ENCODE peak calls at places on chromosomes 11 and 22, in nine cellular contexts. One of them, this sample, is unnamed.

GRCh38 chr11:111720801-111721494 is 45.2 kb downstream of the PPP2R1B start:
- DNase-seq in cardiac septum: no peak
- DNase-seq in NT2/D1: no peak
- DNase-seq in activated CD8-positive, alpha-beta memory T cell treated with anti-CD3 and anti-CD28 coated beads, Interleukin-2, amount 10 ng/mL, durations not matched to agents 7 days and 5 days: no peak
- DNase-seq in HL-60: no peak
- DNase-seq in HS-27A: no peak
- DNase-seq in endothelial cell: no peak
- DNase-seq in stimulated activated CD8-positive, alpha-beta memory T cell treated with anti-CD3 and anti-CD28 coated beads, Interleukin-4, amount 100 ng/mL, for 24 hours: no peak
- DNase-seq in AG09309: no peak
- DNase-seq in this sample: no peak

GRCh38 chr22:40620464-40621046 is 16.0 kb downstream of the MRTFA start:
- DNase-seq in cardiac septum: no peak
- DNase-seq in NT2/D1: no peak
- DNase-seq in activated CD8-positive, alpha-beta memory T cell treated with anti-CD3 and anti-CD28 coated beads, Interleukin-2, amount 10 ng/mL, durations not matched to agents 7 days and 5 days: no peak
- DNase-seq in HL-60: no peak
- DNase-seq in HS-27A: no peak
- DNase-seq in endothelial cell: no peak
- DNase-seq in stimulated activated CD8-positive, alpha-beta memory T cell treated with anti-CD3 and anti-CD28 coated beads, Interleukin-4, amount 100 ng/mL, for 24 hours: no peak
- DNase-seq in AG09309: no peak
- DNase-seq in this sample: no peak

GRCh38 chr22:42742940-42743339 is 22.3 kb upstream of the A4GALT start:
- DNase-seq in cardiac septum: no peak
- DNase-seq in NT2/D1: no peak
- DNase-seq in activated CD8-positive, alpha-beta memory T cell treated with anti-CD3 and anti-CD28 coated beads, Interleukin-2, amount 10 ng/mL, durations not matched to agents 7 days and 5 days: no peak
- DNase-seq in HL-60: no peak
- DNase-seq in HS-27A: no peak
- DNase-seq in endothelial cell: no peak
- DNase-seq in stimulated activated CD8-positive, alpha-beta memory T cell treated with anti-CD3 and anti-CD28 coated beads, Interleukin-4, amount 100 ng/mL, for 24 hours: no peak
- DNase-seq in AG09309: no peak
- DNase-seq in this sample: no peak

GRCh38 chr22:36360871-36361383 is 26.8 kb downstream of the MYH9 start:
- DNase-seq in cardiac septum: no peak
- DNase-seq in NT2/D1: no peak
- DNase-seq in activated CD8-positive, alpha-beta memory T cell treated with anti-CD3 and anti-CD28 coated beads, Interleukin-2, amount 10 ng/mL, durations not matched to agents 7 days and 5 days: no peak
- DNase-seq in HL-60: no peak
- DNase-seq in HS-27A: no peak
- DNase-seq in endothelial cell: no peak
- DNase-seq in stimulated activated CD8-positive, alpha-beta memory T cell treated with anti-CD3 and anti-CD28 coated beads, Interleukin-4, amount 100 ng/mL, for 24 hours: no peak
- DNase-seq in AG09309: no peak
- DNase-seq in this sample: no peak

GRCh38 chr11:44555031-44555800 is 10.2 kb upstream of the CD82 start:
- DNase-seq in cardiac septum: no peak
- DNase-seq in NT2/D1: no peak
- DNase-seq in activated CD8-positive, alpha-beta memory T cell treated with anti-CD3 and anti-CD28 coated beads, Interleukin-2, amount 10 ng/mL, durations not matched to agents 7 days and 5 days: no peak
- DNase-seq in HL-60: no peak
- DNase-seq in HS-27A: no peak
- DNase-seq in endothelial cell: no peak
- DNase-seq in stimulated activated CD8-positive, alpha-beta memory T cell treated with anti-CD3 and anti-CD28 coated beads, Interleukin-4, amount 100 ng/mL, for 24 hours: no peak
- DNase-seq in AG09309: no peak
- DNase-seq in this sample: peak

GRCh38 chr11:67389477-67389876 is 2.3 kb upstream of the RAD9A start:
- DNase-seq in cardiac septum: no peak
- DNase-seq in NT2/D1: peak
- DNase-seq in activated CD8-positive, alpha-beta memory T cell treated with anti-CD3 and anti-CD28 coated beads, Interleukin-2, amount 10 ng/mL, durations not matched to agents 7 days and 5 days: peak
- DNase-seq in HL-60: peak
- DNase-seq in HS-27A: no peak
- DNase-seq in endothelial cell: peak
- DNase-seq in stimulated activated CD8-positive, alpha-beta memory T cell treated with anti-CD3 and anti-CD28 coated beads, Interleukin-4, amount 100 ng/mL, for 24 hours: no peak
- DNase-seq in AG09309: no peak
- DNase-seq in this sample: peak

GRCh38 chr11:61958590-61958989 is 8.4 kb downstream of the BEST1 start:
- DNase-seq in cardiac septum: peak
- DNase-seq in NT2/D1: no peak
- DNase-seq in activated CD8-positive, alpha-beta memory T cell treated with anti-CD3 and anti-CD28 coated beads, Interleukin-2, amount 10 ng/mL, durations not matched to agents 7 days and 5 days: peak
- DNase-seq in HL-60: no peak
- DNase-seq in HS-27A: no peak
- DNase-seq in endothelial cell: no peak
- DNase-seq in stimulated activated CD8-positive, alpha-beta memory T cell treated with anti-CD3 and anti-CD28 coated beads, Interleukin-4, amount 100 ng/mL, for 24 hours: no peak
- DNase-seq in AG09309: no peak
- DNase-seq in this sample: no peak

GRCh38 chr11:114280696-114281095 is 15.5 kb upstream of the NNMT start:
- DNase-seq in cardiac septum: no peak
- DNase-seq in NT2/D1: peak
- DNase-seq in activated CD8-positive, alpha-beta memory T cell treated with anti-CD3 and anti-CD28 coated beads, Interleukin-2, amount 10 ng/mL, durations not matched to agents 7 days and 5 days: no peak
- DNase-seq in HL-60: peak
- DNase-seq in HS-27A: no peak
- DNase-seq in endothelial cell: peak
- DNase-seq in stimulated activated CD8-positive, alpha-beta memory T cell treated with anti-CD3 and anti-CD28 coated beads, Interleukin-4, amount 100 ng/mL, for 24 hours: no peak
- DNase-seq in AG09309: peak
- DNase-seq in this sample: peak

GRCh38 chr11:69635804-69636511 is 5.0 kb upstream of the CCND1 start:
- DNase-seq in cardiac septum: no peak
- DNase-seq in NT2/D1: no peak
- DNase-seq in activated CD8-positive, alpha-beta memory T cell treated with anti-CD3 and anti-CD28 coated beads, Interleukin-2, amount 10 ng/mL, durations not matched to agents 7 days and 5 days: no peak
- DNase-seq in HL-60: no peak
- DNase-seq in HS-27A: no peak
- DNase-seq in endothelial cell: no peak
- DNase-seq in stimulated activated CD8-positive, alpha-beta memory T cell treated with anti-CD3 and anti-CD28 coated beads, Interleukin-4, amount 100 ng/mL, for 24 hours: no peak
- DNase-seq in AG09309: no peak
- DNase-seq in this sample: no peak

GRCh38 chr22:31343235-31344191 is 2.6 kb downstream of the PATZ1 start:
- DNase-seq in cardiac septum: no peak
- DNase-seq in NT2/D1: no peak
- DNase-seq in activated CD8-positive, alpha-beta memory T cell treated with anti-CD3 and anti-CD28 coated beads, Interleukin-2, amount 10 ng/mL, durations not matched to agents 7 days and 5 days: no peak
- DNase-seq in HL-60: peak
- DNase-seq in HS-27A: no peak
- DNase-seq in endothelial cell: peak
- DNase-seq in stimulated activated CD8-positive, alpha-beta memory T cell treated with anti-CD3 and anti-CD28 coated beads, Interleukin-4, amount 100 ng/mL, for 24 hours: no peak
- DNase-seq in AG09309: no peak
- DNase-seq in this sample: peak

GRCh38 chr11:111046291-111046690 is 199.2 kb upstream of the POU2AF2 start:
- DNase-seq in cardiac septum: no peak
- DNase-seq in NT2/D1: no peak
- DNase-seq in activated CD8-positive, alpha-beta memory T cell treated with anti-CD3 and anti-CD28 coated beads, Interleukin-2, amount 10 ng/mL, durations not matched to agents 7 days and 5 days: no peak
- DNase-seq in HL-60: no peak
- DNase-seq in HS-27A: no peak
- DNase-seq in endothelial cell: no peak
- DNase-seq in stimulated activated CD8-positive, alpha-beta memory T cell treated with anti-CD3 and anti-CD28 coated beads, Interleukin-4, amount 100 ng/mL, for 24 hours: no peak
- DNase-seq in AG09309: peak
- DNase-seq in this sample: no peak

GRCh38 chr22:23282089-23282501 is 101.8 kb downstream of the BCR start:
- DNase-seq in cardiac septum: no peak
- DNase-seq in NT2/D1: no peak
- DNase-seq in activated CD8-positive, alpha-beta memory T cell treated with anti-CD3 and anti-CD28 coated beads, Interleukin-2, amount 10 ng/mL, durations not matched to agents 7 days and 5 days: no peak
- DNase-seq in HL-60: peak
- DNase-seq in HS-27A: peak
- DNase-seq in endothelial cell: no peak
- DNase-seq in stimulated activated CD8-positive, alpha-beta memory T cell treated with anti-CD3 and anti-CD28 coated beads, Interleukin-4, amount 100 ng/mL, for 24 hours: no peak
- DNase-seq in AG09309: peak
- DNase-seq in this sample: no peak

GRCh38 chr11:30585067-30585891 is 874 bp downstream of the MPPED2 start:
- DNase-seq in cardiac septum: peak
- DNase-seq in NT2/D1: peak
- DNase-seq in activated CD8-positive, alpha-beta memory T cell treated with anti-CD3 and anti-CD28 coated beads, Interleukin-2, amount 10 ng/mL, durations not matched to agents 7 days and 5 days: no peak
- DNase-seq in HL-60: no peak
- DNase-seq in HS-27A: no peak
- DNase-seq in endothelial cell: peak
- DNase-seq in stimulated activated CD8-positive, alpha-beta memory T cell treated with anti-CD3 and anti-CD28 coated beads, Interleukin-4, amount 100 ng/mL, for 24 hours: no peak
- DNase-seq in AG09309: no peak
- DNase-seq in this sample: peak

GRCh38 chr11:107102692-107103463 is 84.6 kb upstream of the GUCY1A2 start:
- DNase-seq in cardiac septum: no peak
- DNase-seq in NT2/D1: no peak
- DNase-seq in activated CD8-positive, alpha-beta memory T cell treated with anti-CD3 and anti-CD28 coated beads, Interleukin-2, amount 10 ng/mL, durations not matched to agents 7 days and 5 days: no peak
- DNase-seq in HL-60: no peak
- DNase-seq in HS-27A: no peak
- DNase-seq in endothelial cell: no peak
- DNase-seq in stimulated activated CD8-positive, alpha-beta memory T cell treated with anti-CD3 and anti-CD28 coated beads, Interleukin-4, amount 100 ng/mL, for 24 hours: no peak
- DNase-seq in AG09309: no peak
- DNase-seq in this sample: no peak

GRCh38 chr11:14973621-14974020 is 1.5 kb upstream of the CALCA start:
- DNase-seq in cardiac septum: no peak
- DNase-seq in NT2/D1: no peak
- DNase-seq in activated CD8-positive, alpha-beta memory T cell treated with anti-CD3 and anti-CD28 coated beads, Interleukin-2, amount 10 ng/mL, durations not matched to agents 7 days and 5 days: peak
- DNase-seq in HL-60: no peak
- DNase-seq in HS-27A: no peak
- DNase-seq in endothelial cell: peak
- DNase-seq in stimulated activated CD8-positive, alpha-beta memory T cell treated with anti-CD3 and anti-CD28 coated beads, Interleukin-4, amount 100 ng/mL, for 24 hours: peak
- DNase-seq in AG09309: no peak
- DNase-seq in this sample: peak

GRCh38 chr22:46770726-46771125 is 8.3 kb downstream of the TBC1D22A start:
- DNase-seq in cardiac septum: peak
- DNase-seq in NT2/D1: no peak
- DNase-seq in activated CD8-positive, alpha-beta memory T cell treated with anti-CD3 and anti-CD28 coated beads, Interleukin-2, amount 10 ng/mL, durations not matched to agents 7 days and 5 days: no peak
- DNase-seq in HL-60: no peak
- DNase-seq in HS-27A: no peak
- DNase-seq in endothelial cell: no peak
- DNase-seq in stimulated activated CD8-positive, alpha-beta memory T cell treated with anti-CD3 and anti-CD28 coated beads, Interleukin-4, amount 100 ng/mL, for 24 hours: no peak
- DNase-seq in AG09309: no peak
- DNase-seq in this sample: no peak

GRCh38 chr11:77723024-77723423 is 85.4 kb upstream of the CLNS1A start:
- DNase-seq in cardiac septum: no peak
- DNase-seq in NT2/D1: no peak
- DNase-seq in activated CD8-positive, alpha-beta memory T cell treated with anti-CD3 and anti-CD28 coated beads, Interleukin-2, amount 10 ng/mL, durations not matched to agents 7 days and 5 days: no peak
- DNase-seq in HL-60: no peak
- DNase-seq in HS-27A: no peak
- DNase-seq in endothelial cell: no peak
- DNase-seq in stimulated activated CD8-positive, alpha-beta memory T cell treated with anti-CD3 and anti-CD28 coated beads, Interleukin-4, amount 100 ng/mL, for 24 hours: no peak
- DNase-seq in AG09309: no peak
- DNase-seq in this sample: no peak

GRCh38 chr11:99066609-99067008 is 45.9 kb downstream of the CNTN5 start:
- DNase-seq in cardiac septum: no peak
- DNase-seq in NT2/D1: peak
- DNase-seq in activated CD8-positive, alpha-beta memory T cell treated with anti-CD3 and anti-CD28 coated beads, Interleukin-2, amount 10 ng/mL, durations not matched to agents 7 days and 5 days: no peak
- DNase-seq in HL-60: no peak
- DNase-seq in HS-27A: no peak
- DNase-seq in endothelial cell: no peak
- DNase-seq in stimulated activated CD8-positive, alpha-beta memory T cell treated with anti-CD3 and anti-CD28 coated beads, Interleukin-4, amount 100 ng/mL, for 24 hours: no peak
- DNase-seq in AG09309: no peak
- DNase-seq in this sample: no peak

GRCh38 chr11:70176940-70177689 is 26.0 kb upstream of the FADD start:
- DNase-seq in cardiac septum: no peak
- DNase-seq in NT2/D1: peak
- DNase-seq in activated CD8-positive, alpha-beta memory T cell treated with anti-CD3 and anti-CD28 coated beads, Interleukin-2, amount 10 ng/mL, durations not matched to agents 7 days and 5 days: peak
- DNase-seq in HL-60: peak
- DNase-seq in HS-27A: no peak
- DNase-seq in endothelial cell: peak
- DNase-seq in stimulated activated CD8-positive, alpha-beta memory T cell treated with anti-CD3 and anti-CD28 coated beads, Interleukin-4, amount 100 ng/mL, for 24 hours: peak
- DNase-seq in AG09309: no peak
- DNase-seq in this sample: peak

GRCh38 chr11:22031791-22032190 is 161.1 kb upstream of the ANO5 start:
- DNase-seq in cardiac septum: no peak
- DNase-seq in NT2/D1: no peak
- DNase-seq in activated CD8-positive, alpha-beta memory T cell treated with anti-CD3 and anti-CD28 coated beads, Interleukin-2, amount 10 ng/mL, durations not matched to agents 7 days and 5 days: no peak
- DNase-seq in HL-60: no peak
- DNase-seq in HS-27A: no peak
- DNase-seq in endothelial cell: no peak
- DNase-seq in stimulated activated CD8-positive, alpha-beta memory T cell treated with anti-CD3 and anti-CD28 coated beads, Interleukin-4, amount 100 ng/mL, for 24 hours: no peak
- DNase-seq in AG09309: no peak
- DNase-seq in this sample: no peak

GRCh38 chr11:94544832-94545640 is 1.3 kb downstream of the FUT4 start:
- DNase-seq in cardiac septum: peak
- DNase-seq in NT2/D1: no peak
- DNase-seq in activated CD8-positive, alpha-beta memory T cell treated with anti-CD3 and anti-CD28 coated beads, Interleukin-2, amount 10 ng/mL, durations not matched to agents 7 days and 5 days: no peak
- DNase-seq in HL-60: peak
- DNase-seq in HS-27A: no peak
- DNase-seq in endothelial cell: no peak
- DNase-seq in stimulated activated CD8-positive, alpha-beta memory T cell treated with anti-CD3 and anti-CD28 coated beads, Interleukin-4, amount 100 ng/mL, for 24 hours: no peak
- DNase-seq in AG09309: no peak
- DNase-seq in this sample: peak

GRCh38 chr11:12066799-12067508 is 43.4 kb upstream of the MICAL2 start:
- DNase-seq in cardiac septum: no peak
- DNase-seq in NT2/D1: no peak
- DNase-seq in activated CD8-positive, alpha-beta memory T cell treated with anti-CD3 and anti-CD28 coated beads, Interleukin-2, amount 10 ng/mL, durations not matched to agents 7 days and 5 days: no peak
- DNase-seq in HL-60: peak
- DNase-seq in HS-27A: no peak
- DNase-seq in endothelial cell: no peak
- DNase-seq in stimulated activated CD8-positive, alpha-beta memory T cell treated with anti-CD3 and anti-CD28 coated beads, Interleukin-4, amount 100 ng/mL, for 24 hours: no peak
- DNase-seq in AG09309: peak
- DNase-seq in this sample: no peak

GRCh38 chr11:2077061-2077802 is 62.0 kb downstream of the IGF2 start:
- DNase-seq in cardiac septum: no peak
- DNase-seq in NT2/D1: no peak
- DNase-seq in activated CD8-positive, alpha-beta memory T cell treated with anti-CD3 and anti-CD28 coated beads, Interleukin-2, amount 10 ng/mL, durations not matched to agents 7 days and 5 days: peak
- DNase-seq in HL-60: no peak
- DNase-seq in HS-27A: no peak
- DNase-seq in endothelial cell: no peak
- DNase-seq in stimulated activated CD8-positive, alpha-beta memory T cell treated with anti-CD3 and anti-CD28 coated beads, Interleukin-4, amount 100 ng/mL, for 24 hours: no peak
- DNase-seq in AG09309: no peak
- DNase-seq in this sample: no peak

GRCh38 chr11:61814242-61814957 is 2.4 kb downstream of the FADS1 start:
- DNase-seq in cardiac septum: no peak
- DNase-seq in NT2/D1: no peak
- DNase-seq in activated CD8-positive, alpha-beta memory T cell treated with anti-CD3 and anti-CD28 coated beads, Interleukin-2, amount 10 ng/mL, durations not matched to agents 7 days and 5 days: peak
- DNase-seq in HL-60: no peak
- DNase-seq in HS-27A: no peak
- DNase-seq in endothelial cell: peak
- DNase-seq in stimulated activated CD8-positive, alpha-beta memory T cell treated with anti-CD3 and anti-CD28 coated beads, Interleukin-4, amount 100 ng/mL, for 24 hours: no peak
- DNase-seq in AG09309: no peak
- DNase-seq in this sample: peak

GRCh38 chr22:36860821-36861659 is at the start of gene NCF4:
- DNase-seq in cardiac septum: peak
- DNase-seq in NT2/D1: no peak
- DNase-seq in activated CD8-positive, alpha-beta memory T cell treated with anti-CD3 and anti-CD28 coated beads, Interleukin-2, amount 10 ng/mL, durations not matched to agents 7 days and 5 days: peak
- DNase-seq in HL-60: peak
- DNase-seq in HS-27A: no peak
- DNase-seq in endothelial cell: no peak
- DNase-seq in stimulated activated CD8-positive, alpha-beta memory T cell treated with anti-CD3 and anti-CD28 coated beads, Interleukin-4, amount 100 ng/mL, for 24 hours: peak
- DNase-seq in AG09309: no peak
- DNase-seq in this sample: no peak

GRCh38 chr11:8059571-8060011 is 21.4 kb upstream of the TUB start:
- DNase-seq in cardiac septum: no peak
- DNase-seq in NT2/D1: no peak
- DNase-seq in activated CD8-positive, alpha-beta memory T cell treated with anti-CD3 and anti-CD28 coated beads, Interleukin-2, amount 10 ng/mL, durations not matched to agents 7 days and 5 days: peak
- DNase-seq in HL-60: no peak
- DNase-seq in HS-27A: no peak
- DNase-seq in endothelial cell: no peak
- DNase-seq in stimulated activated CD8-positive, alpha-beta memory T cell treated with anti-CD3 and anti-CD28 coated beads, Interleukin-4, amount 100 ng/mL, for 24 hours: no peak
- DNase-seq in AG09309: no peak
- DNase-seq in this sample: no peak

GRCh38 chr11:126072141-126072741 is 9.6 kb upstream of the CDON start:
- DNase-seq in cardiac septum: no peak
- DNase-seq in NT2/D1: no peak
- DNase-seq in activated CD8-positive, alpha-beta memory T cell treated with anti-CD3 and anti-CD28 coated beads, Interleukin-2, amount 10 ng/mL, durations not matched to agents 7 days and 5 days: no peak
- DNase-seq in HL-60: no peak
- DNase-seq in HS-27A: no peak
- DNase-seq in endothelial cell: no peak
- DNase-seq in stimulated activated CD8-positive, alpha-beta memory T cell treated with anti-CD3 and anti-CD28 coated beads, Interleukin-4, amount 100 ng/mL, for 24 hours: no peak
- DNase-seq in AG09309: no peak
- DNase-seq in this sample: no peak

GRCh38 chr11:126113515-126113957 is 50.9 kb upstream of the CDON start:
- DNase-seq in cardiac septum: peak
- DNase-seq in NT2/D1: no peak
- DNase-seq in activated CD8-positive, alpha-beta memory T cell treated with anti-CD3 and anti-CD28 coated beads, Interleukin-2, amount 10 ng/mL, durations not matched to agents 7 days and 5 days: no peak
- DNase-seq in HL-60: no peak
- DNase-seq in HS-27A: no peak
- DNase-seq in endothelial cell: no peak
- DNase-seq in stimulated activated CD8-positive, alpha-beta memory T cell treated with anti-CD3 and anti-CD28 coated beads, Interleukin-4, amount 100 ng/mL, for 24 hours: no peak
- DNase-seq in AG09309: peak
- DNase-seq in this sample: peak

GRCh38 chr11:2306971-2307732 is 5.3 kb downstream of the TSPAN32 start:
- DNase-seq in cardiac septum: peak
- DNase-seq in NT2/D1: no peak
- DNase-seq in activated CD8-positive, alpha-beta memory T cell treated with anti-CD3 and anti-CD28 coated beads, Interleukin-2, amount 10 ng/mL, durations not matched to agents 7 days and 5 days: no peak
- DNase-seq in HL-60: peak
- DNase-seq in HS-27A: no peak
- DNase-seq in endothelial cell: no peak
- DNase-seq in stimulated activated CD8-positive, alpha-beta memory T cell treated with anti-CD3 and anti-CD28 coated beads, Interleukin-4, amount 100 ng/mL, for 24 hours: no peak
- DNase-seq in AG09309: no peak
- DNase-seq in this sample: no peak

GRCh38 chr22:37043828-37044538 is 7.6 kb upstream of the KCTD17 start:
- DNase-seq in cardiac septum: peak
- DNase-seq in NT2/D1: no peak
- DNase-seq in activated CD8-positive, alpha-beta memory T cell treated with anti-CD3 and anti-CD28 coated beads, Interleukin-2, amount 10 ng/mL, durations not matched to agents 7 days and 5 days: peak
- DNase-seq in HL-60: peak
- DNase-seq in HS-27A: no peak
- DNase-seq in endothelial cell: peak
- DNase-seq in stimulated activated CD8-positive, alpha-beta memory T cell treated with anti-CD3 and anti-CD28 coated beads, Interleukin-4, amount 100 ng/mL, for 24 hours: peak
- DNase-seq in AG09309: no peak
- DNase-seq in this sample: peak

GRCh38 chr11:898160-898517 is 12.5 kb downstream of the CHID1 start:
- DNase-seq in cardiac septum: no peak
- DNase-seq in NT2/D1: no peak
- DNase-seq in activated CD8-positive, alpha-beta memory T cell treated with anti-CD3 and anti-CD28 coated beads, Interleukin-2, amount 10 ng/mL, durations not matched to agents 7 days and 5 days: no peak
- DNase-seq in HL-60: peak
- DNase-seq in HS-27A: no peak
- DNase-seq in endothelial cell: no peak
- DNase-seq in stimulated activated CD8-positive, alpha-beta memory T cell treated with anti-CD3 and anti-CD28 coated beads, Interleukin-4, amount 100 ng/mL, for 24 hours: no peak
- DNase-seq in AG09309: no peak
- DNase-seq in this sample: peak

This sample was measured in NCI-H82.